ENCODE peak calls at places on chromosome 9, in five cellular contexts. O, E, R, B and X are unnamed samples.
A peak's percentile ranks its signal among the peaks of the same experiment; 100 is the strongest.

GRCh38 chr9:124040186-124040920 is 28.8 kb downstream of the LHX2 start:
- DNase-seq in O (no peak), E (no peak), R (no peak), B (no peak), X (peak; percentile 29)

GRCh38 chr9:112130347-112130746 is 44.8 kb downstream of the SUSD1 start:
- DNase-seq in O (no peak), E (no peak), R (no peak), B (no peak), X (no peak)

GRCh38 chr9:136604823-136605525 is 57.7 kb upstream of the EGFL7 start:
- DNase-seq in O (no peak), E (peak; percentile 74), R (no peak), B (no peak), X (no peak)

GRCh38 chr9:132210472-132211145 is 48.8 kb downstream of the NTNG2 start:
- DNase-seq in O (no peak), E (no peak), R (no peak), B (no peak), X (no peak)

GRCh38 chr9:14652729-14653377 is 40.4 kb downstream of the ZDHHC21 start:
- DNase-seq in O (no peak), E (no peak), R (no peak), B (no peak), X (peak; percentile 10)

GRCh38 chr9:72006481-72006880 is 53.9 kb downstream of the C9orf57 start:
- DNase-seq in O (no peak), E (no peak), R (no peak), B (no peak), X (peak; percentile 18)

GRCh38 chr9:136777359-136777758 is 13.0 kb upstream of the LCN15 start:
- DNase-seq in O (no peak), E (no peak), R (no peak), B (no peak), X (no peak)

GRCh38 chr9:33250458-33250995 is 10.6 kb downstream of the SPINK4 start:
- DNase-seq in O (no peak), E (no peak), R (no peak), B (no peak), X (no peak)

GRCh38 chr9:106994463-106994862 is 131.5 kb downstream of the ZNF462 start:
- DNase-seq in O (no peak), E (no peak), R (no peak), B (no peak), X (no peak)

GRCh38 chr9:93829271-93830223 is 125.6 kb downstream of the BARX1 start:
- DNase-seq in O (no peak), E (no peak), R (no peak), B (no peak), X (no peak)

GRCh38 chr9:22010881-22011625 is 1.9 kb upstream of the CDKN2B start:
- DNase-seq in O (peak; percentile 49), E (no peak), R (no peak), B (no peak), X (peak; percentile 55)

GRCh38 chr9:88534456-88535225 is at the start of gene NXNL2:
- DNase-seq in O (no peak), E (peak; percentile 71), R (peak; percentile 69), B (no peak), X (peak; percentile 83)

GRCh38 chr9:14258156-14258555 is 55.8 kb downstream of the NFIB start:
- DNase-seq in O (no peak), E (no peak), R (no peak), B (no peak), X (no peak)

GRCh38 chr9:128249914-128250838 is 25.6 kb downstream of the GOLGA2 start:
- DNase-seq in O (peak; percentile 48), E (peak; percentile 99), R (peak; percentile 75), B (no peak), X (peak; percentile 82)

GRCh38 chr9:116800074-116800473 is 113.0 kb downstream of the TRIM32 start:
- DNase-seq in O (no peak), E (no peak), R (no peak), B (no peak), X (no peak)

GRCh38 chr9:89007041-89007440 is 15.8 kb downstream of the S1PR3 start:
- DNase-seq in O (no peak), E (no peak), R (no peak), B (no peak), X (no peak)

GRCh38 chr9:20178679-20179078 is 389.8 kb upstream of the SLC24A2 start:
- DNase-seq in O (no peak), E (no peak), R (no peak), B (no peak), X (no peak)

GRCh38 chr9:16025627-16026026 is 472.8 kb downstream of the CCDC171 start:
- DNase-seq in O (no peak), E (no peak), R (no peak), B (no peak), X (no peak)

GRCh38 chr9:73824671-73825070 is 672.5 kb upstream of the RORB start:
- DNase-seq in O (peak; percentile 34), E (no peak), R (no peak), B (peak; percentile 81), X (no peak)

GRCh38 chr9:133572821-133573361 is 36.3 kb downstream of the FAM163B start:
- DNase-seq in O (peak; percentile 49), E (peak; percentile 66), R (peak; percentile 81), B (no peak), X (no peak)

GRCh38 chr9:5790923-5791322 is 42.0 kb downstream of the ERMP1 start:
- DNase-seq in O (no peak), E (no peak), R (no peak), B (no peak), X (no peak)

GRCh38 chr9:75998107-75998780 is 107.8 kb downstream of the PCSK5 start:
- DNase-seq in O (no peak), E (no peak), R (no peak), B (no peak), X (no peak)

GRCh38 chr9:34227445-34227844 is 48.6 kb downstream of the UBAP1 start:
- DNase-seq in O (no peak), E (no peak), R (no peak), B (no peak), X (peak; percentile 40)

GRCh38 chr9:122827759-122828090 is 663 bp downstream of the PDCL start:
- DNase-seq in O (no peak), E (no peak), R (no peak), B (no peak), X (no peak)

GRCh38 chr9:124008307-124008854 is 3.2 kb upstream of the LHX2 start:
- DNase-seq in O (peak; percentile 78), E (peak; percentile 45), R (no peak), B (no peak), X (no peak)

GRCh38 chr9:2053883-2054845 is 39.0 kb downstream of the SMARCA2 start:
- DNase-seq in O (no peak), E (no peak), R (no peak), B (no peak), X (peak; percentile 90)

GRCh38 chr9:114503522-114504340 is 1.5 kb downstream of the WHRN start:
- DNase-seq in O (no peak), E (no peak), R (no peak), B (no peak), X (no peak)

GRCh38 chr9:131020388-131020787 is 11.4 kb downstream of the LAMC3 start:
- DNase-seq in O (no peak), E (no peak), R (no peak), B (no peak), X (peak; percentile 23)

GRCh38 chr9:126650830-126651341 is 37.2 kb downstream of the LMX1B start:
- DNase-seq in O (no peak), E (no peak), R (no peak), B (no peak), X (no peak)

GRCh38 chr9:112002131-112002846 is 105.7 kb downstream of the UGCG start:
- DNase-seq in O (no peak), E (no peak), R (no peak), B (no peak), X (no peak)

GRCh38 chr9:114860187-114860586 is 54.3 kb upstream of the TNFSF15 start:
- DNase-seq in O (no peak), E (no peak), R (no peak), B (no peak), X (no peak)

GRCh38 chr9:93525476-93525875 is 50.9 kb upstream of the PHF2 start:
- DNase-seq in O (no peak), E (no peak), R (no peak), B (no peak), X (peak; percentile 18)

GRCh38 chr9:129702563-129702962 is 37.1 kb downstream of the PRRX2 start:
- DNase-seq in O (peak; percentile 47), E (no peak), R (no peak), B (no peak), X (no peak)

GRCh38 chr9:110116543-110116885 is 91.4 kb downstream of the C9orf152 start:
- DNase-seq in O (no peak), E (no peak), R (no peak), B (no peak), X (peak; percentile 81)

GRCh38 chr9:36925033-36925432 is 109.0 kb downstream of the PAX5 start:
- DNase-seq in O (no peak), E (no peak), R (no peak), B (no peak), X (no peak)

GRCh38 chr9:129988607-129989361 is 54.2 kb downstream of the FNBP1 start:
- DNase-seq in O (no peak), E (no peak), R (no peak), B (no peak), X (no peak)

GRCh38 chr9:20361220-20361619 is 261.1 kb downstream of the MLLT3 start:
- DNase-seq in O (no peak), E (no peak), R (no peak), B (no peak), X (no peak)